ENCODE peak calls at places on chromosomes 11 and 22, in six cellular contexts. X is mucosa of descending colon, L is A549, Y is testis, A is Caco-2, K is upper lobe of right lung. E is an unnamed sample. For H3K4me1, the result is how much of the 10 kb centered on the place peaks cover.

GRCh38 chr22:36211237-36211881 is 9.8 kb upstream of the APOL4 start:
- DNase-seq in Y (peak), K (no peak), L (no peak), A (no peak), X (no peak), E (no peak)

GRCh38 chr11:46948378-46949131 is 12.0 kb downstream of the CSTPP1 start:
- DNase-seq in A (no peak), L (no peak), X (no peak), K (no peak), Y (no peak), E (peak)

GRCh38 chr11:47905358-47906059 is 57.4 kb upstream of the NUP160 start:
- DNase-seq in A (no peak), K (no peak), X (no peak), Y (no peak), L (no peak), E (peak)

GRCh38 chr11:22466351-22466750 is 128.2 kb downstream of the SLC17A6 start:
- DNase-seq in A (no peak), K (no peak), L (no peak), X (no peak), Y (no peak), E (no peak)

GRCh38 chr11:85123752-85124231 is 503.4 kb downstream of the DLG2 start:
- DNase-seq in X (no peak), A (no peak), Y (no peak), K (no peak), L (no peak), E (peak)

GRCh38 chr22:30240541-30241417 is 5.8 kb downstream of the LIF start:
- DNase-seq in X (no peak), Y (no peak), K (no peak), L (no peak), A (no peak), E (peak)

GRCh38 chr11:102846292-102846691 is 2.9 kb upstream of the MMP3 start:
- DNase-seq in Y (no peak), A (no peak), K (no peak), X (no peak), L (no peak), E (no peak)

GRCh38 chr11:34340653-34341052 is 17.2 kb downstream of the ABTB2 start:
- DNase-seq in L (no peak), Y (no peak), K (no peak), A (no peak), X (no peak), E (no peak)

GRCh38 chr22:31083923-31084810 is 3.0 kb downstream of the SMTN start:
- DNase-seq in L (no peak), K (no peak), X (no peak), Y (no peak), A (no peak), E (peak)

GRCh38 chr11:102497061-102497460 is 33.5 kb downstream of the MMP7 start:
- DNase-seq in K (no peak), A (no peak), L (no peak), X (no peak), Y (no peak), E (no peak)

GRCh38 chr11:67262731-67263675 is 3.3 kb upstream of the GRK2 start:
- DNase-seq in Y (peak), K (peak), X (peak), L (peak), A (peak), E (peak)

GRCh38 chr11:1839924-1840779 is 1.4 kb downstream of the TNNI2 start:
- DNase-seq in K (peak), Y (peak), X (peak), A (no peak), L (no peak), E (no peak)

GRCh38 chr11:82680252-82680651 is 53.4 kb downstream of the FAM181B start:
- DNase-seq in A (peak), L (no peak), K (no peak), Y (no peak), X (no peak), E (no peak)

GRCh38 chr11:1870721-1871466 is 18.0 kb downstream of the LSP1 start:
- DNase-seq in Y (no peak), K (peak), L (no peak), A (no peak), X (peak), E (no peak)

GRCh38 chr22:21775061-21775460 is 39.5 kb upstream of the YPEL1 start:
- DNase-seq in X (no peak), K (no peak), A (no peak), L (no peak), Y (peak), E (no peak)

GRCh38 chr11:126817096-126817495 is 183.5 kb downstream of the KIRREL3 start:
- DNase-seq in X (no peak), K (no peak), L (no peak), Y (no peak), A (no peak), E (no peak)

GRCh38 chr11:126669416-126669815 is 313.9 kb downstream of the ST3GAL4 start:
- DNase-seq in L (no peak), K (no peak), X (no peak), A (no peak), Y (no peak), E (no peak)

GRCh38 chr11:130916238-130916855 is at the start of gene SNX19:
- DNase-seq in A (peak), K (peak), Y (peak), L (peak), X (peak), E (peak)

GRCh38 chr11:128588086-128588485 is 728 bp upstream of the ETS1 start:
- DNase-seq in K (no peak), L (no peak), A (no peak), X (no peak), Y (no peak), E (no peak)

GRCh38 chr11:109037856-109038780 is 373.2 kb downstream of the DDX10 start:
- DNase-seq in K (no peak), A (no peak), Y (no peak), L (no peak), X (no peak), E (peak)

GRCh38 chr11:7442588-7443215 is 42.6 kb upstream of the OLFML1 start:
- DNase-seq in Y (peak), L (peak), X (no peak), A (peak), K (peak), E (no peak)

GRCh38 chr11:10797561-10797960 is 11.2 kb downstream of the EIF4G2 start:
- DNase-seq in K (no peak), Y (no peak), X (no peak), A (no peak), L (no peak), E (no peak)

GRCh38 chr11:70509476-70509875 is 111.1 kb downstream of the CTTN start:
- DNase-seq in K (peak), L (no peak), A (no peak), Y (no peak), X (no peak), E (peak)

GRCh38 chr11:75160328-75160757 is 9.4 kb downstream of the SLCO2B1 start:
- DNase-seq in X (no peak), Y (no peak), K (no peak), L (no peak), A (peak), E (no peak)

GRCh38 chr11:97743205-97743742 is 1277.5 kb upstream of the CNTN5 start:
- DNase-seq in L (no peak), X (no peak), A (no peak), K (no peak), Y (no peak), E (no peak)

GRCh38 chr22:21942407-21942895 is 10.2 kb downstream of the PPM1F start:
- DNase-seq in Y (no peak), A (no peak), L (peak), X (peak), K (peak), E (peak)

GRCh38 chr11:1639102-1639620 is 9.6 kb downstream of the KRTAP5-5 start:
- DNase-seq in X (peak), L (no peak), K (no peak), Y (no peak), A (peak), E (no peak)

GRCh38 chr11:41316726-41317125 is 142.7 kb downstream of the LRRC4C start:
- DNase-seq in K (no peak), L (no peak), X (no peak), A (no peak), Y (no peak), E (no peak)

GRCh38 chr22:23404689-23405365 is 175.3 kb downstream of the IGLL1 start:
- DNase-seq in X (no peak), Y (peak), A (no peak), K (no peak), L (no peak), E (peak)

GRCh38 chr11:34783816-34784317 is 132.3 kb downstream of the APIP start:
- DNase-seq in K (no peak), A (no peak), L (no peak), Y (no peak), X (no peak), E (no peak)

GRCh38 chr22:30474683-30475424 is 3.0 kb upstream of the SEC14L3 start:
- DNase-seq in X (no peak), Y (no peak), A (no peak), L (no peak), K (no peak), E (no peak)

GRCh38 chr11:43489869-43490465 is 131.2 kb downstream of the TTC17 start:
- DNase-seq in A (no peak), L (no peak), K (no peak), Y (no peak), X (no peak), E (no peak)

GRCh38 chr11:107801641-107802040 is 56.9 kb downstream of the SLC35F2 start:
- DNase-seq in K (no peak), A (no peak), L (no peak), X (no peak), Y (no peak), E (no peak)

GRCh38 chr11:71086687-71087258 is 165.6 kb downstream of the SHANK2 start:
- DNase-seq in K (no peak), A (peak), Y (peak), L (peak), X (no peak), E (peak)

GRCh38 chr11:133134561-133135173 is 397.6 kb downstream of the OPCML start:
- DNase-seq in A (peak), Y (peak), X (no peak), K (peak), L (peak), E (no peak)

GRCh38 chr11:112615238-112615637 is 346.0 kb upstream of the NCAM1 start:
- DNase-seq in K (no peak), L (no peak), X (no peak), A (no peak), Y (no peak), E (no peak)

GRCh38 chr22:39498802-39499201 is 3.3 kb upstream of the MIEF1 start:
- DNase-seq in A (no peak), X (no peak), Y (no peak), K (no peak), L (no peak), E (peak)

GRCh38 chr11:843818-844692 is 1.4 kb downstream of the TSPAN4 start:
- DNase-seq in Y (peak), L (peak), X (peak), K (peak), A (peak), E (peak)

GRCh38 chr11:12560362-12560761 is 113.9 kb upstream of the TEAD1 start:
- DNase-seq in Y (no peak), X (no peak), L (no peak), A (no peak), K (no peak), E (no peak)
- TF ChIP-seq CTCF in Y (no peak), X (no peak), L (no peak), A (no peak), K (no peak), E (no peak)

DNA sequence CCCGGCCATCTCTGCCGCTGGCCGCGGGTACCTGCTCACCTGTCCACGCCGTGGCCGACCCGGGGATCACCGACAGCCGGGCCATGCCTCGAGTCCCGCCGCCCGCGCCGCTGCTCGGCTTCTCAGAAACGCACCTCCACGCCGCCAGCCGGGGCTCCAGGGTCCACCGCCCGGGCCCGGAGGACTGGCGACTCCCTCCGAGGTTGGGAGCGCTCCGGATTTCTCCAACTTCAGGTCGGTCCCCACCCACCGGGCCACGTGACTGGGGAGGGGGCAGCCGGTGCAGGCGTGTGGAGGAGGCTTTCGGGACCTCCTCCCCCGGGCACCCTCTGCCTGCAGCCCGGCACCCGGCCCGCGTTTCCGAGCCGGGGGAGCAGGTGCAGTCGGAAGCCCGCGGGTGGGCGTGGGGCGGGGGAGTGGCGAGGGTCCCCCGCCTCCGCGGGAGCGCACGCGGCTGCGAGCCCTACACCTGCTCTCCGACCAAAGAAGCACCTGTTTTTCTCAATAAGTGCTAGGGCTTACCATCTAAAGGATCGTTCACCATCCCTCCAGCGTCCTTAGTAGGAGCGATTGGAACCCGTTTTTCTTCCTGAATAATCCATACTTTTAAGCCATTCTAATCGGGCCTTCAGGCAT is 627 bp upstream of the NRIP3 start:
- DNase-seq in A (peak), K (peak), L (no peak), X (peak), Y (peak), E (no peak)
- H3K4me3 ChIP-seq in A (peak), K (peak), L (peak), X (no peak), Y (peak), E (peak)

DNA sequence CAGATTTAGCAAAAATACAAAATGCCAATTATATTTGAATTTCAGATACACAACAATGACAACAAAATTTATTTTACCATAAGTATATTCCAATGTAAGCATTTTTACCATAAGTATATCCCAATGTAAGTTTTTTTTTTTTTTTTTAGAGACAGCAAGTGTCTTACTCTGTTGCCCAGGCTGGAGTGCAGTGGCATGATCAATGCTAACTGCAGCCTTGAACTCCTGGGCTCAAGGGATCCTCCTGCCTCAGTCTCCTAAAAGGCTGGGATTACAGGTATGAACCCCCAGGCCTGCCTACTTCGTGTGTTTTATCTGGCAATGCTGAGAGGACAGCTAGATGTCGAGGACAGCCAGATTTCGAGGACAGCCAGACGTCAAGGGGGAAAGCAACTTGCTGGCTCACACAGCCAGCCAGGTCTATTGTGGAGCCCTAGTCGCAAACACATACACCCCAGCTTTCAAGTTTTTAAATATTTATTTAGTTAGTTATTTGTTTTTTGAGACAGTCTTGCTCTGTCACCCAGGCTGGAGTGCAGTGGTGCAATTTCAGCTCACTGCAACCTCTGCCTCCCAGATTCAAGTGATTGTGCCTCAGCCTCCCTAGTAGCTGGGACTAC is 1.1 kb upstream of the SERPING1 start:
- DNase-seq in X (no peak), L (no peak), Y (no peak), A (no peak), K (no peak), E (no peak)
- H3K4me1 ChIP-seq in X (under half), L (under half), Y (under half), A (under half), K (under half), E (under half)

DNA sequence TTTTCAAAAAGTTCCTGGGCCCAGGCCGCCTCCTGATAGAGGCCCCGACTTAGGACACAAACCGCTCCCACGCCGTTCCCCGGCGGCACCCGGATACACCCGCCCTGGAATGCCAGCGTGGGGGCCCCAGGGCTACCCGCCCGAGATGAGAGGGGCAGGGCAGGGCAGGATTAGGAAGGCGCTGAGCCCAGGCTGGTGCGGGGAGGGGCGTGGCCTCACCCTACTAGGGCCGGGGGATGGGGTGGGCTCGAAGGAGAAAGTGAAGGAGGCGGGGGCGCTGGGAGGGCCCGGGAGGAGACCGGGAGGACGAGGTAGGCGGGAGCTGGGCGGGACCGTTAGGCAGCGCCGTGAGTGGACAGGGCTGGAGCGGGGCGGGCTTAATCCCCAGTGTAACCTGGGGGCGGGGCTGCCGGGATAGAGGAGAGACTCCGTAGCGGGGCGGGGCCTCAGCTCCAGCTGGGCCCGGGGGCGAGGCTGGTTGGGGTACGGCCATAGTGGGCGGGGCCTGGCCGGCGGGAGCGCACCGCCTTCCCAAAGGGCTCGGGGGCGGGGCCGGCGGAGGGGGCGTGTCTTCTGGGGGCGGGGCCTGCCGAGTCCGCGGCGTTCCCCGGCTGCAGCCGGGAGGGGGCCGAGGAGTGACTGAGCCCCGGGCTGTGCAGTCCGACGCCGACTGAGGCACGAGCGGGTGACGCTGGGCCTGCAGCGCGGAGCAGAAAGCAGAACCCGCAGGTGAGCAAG is at the start of gene CD82:
- DNase-seq in A (peak), Y (peak), X (peak), K (peak), L (peak), E (peak)
- TF ChIP-seq CTCF in A (peak), Y (no peak), X (peak), K (peak), L (no peak), E (peak)

E was measured in osteoblast.